ENCODE peak calls at places on chromosome 9, in ten cellular contexts. V is PC-3; D is fibroblast of lung; Q is BE2C; H is CD4-positive, CD25-positive, alpha-beta regulatory T cell; Z is adipocyte; P is CD8-positive, alpha-beta memory T cell; C is ovary; X is H1; A is effector memory CD4-positive, alpha-beta T cell. F is an unnamed sample. For H3K4me1, the result is how much of the 10 kb centered on the place peaks cover.

GRCh38 chr9:104976196-104976595 is 48.2 kb upstream of the ABCA1 start:
- DNase-seq in X (no peak), A (no peak), Q (no peak), C (no peak), H (no peak), Z (no peak), D (no peak), P (no peak), V (no peak), F (no peak)

GRCh38 chr9:127455299-127455992 is 4.1 kb downstream of the LRSAM1 start:
- DNase-seq in A (no peak), P (no peak), C (no peak), X (no peak), Z (peak), D (no peak), H (peak), Q (no peak), V (peak), F (no peak)

GRCh38 chr9:38057416-38058195 is 11.4 kb downstream of the SHB start:
- DNase-seq in C (no peak), V (no peak), X (no peak), P (no peak), H (no peak), A (no peak), D (no peak), Z (no peak), Q (peak), F (peak)

GRCh38 chr9:32782476-32783167 is 718 bp upstream of the TMEM215 start:
- DNase-seq in D (no peak), H (no peak), V (no peak), P (no peak), X (no peak), Q (no peak), A (no peak), Z (no peak), C (no peak), F (no peak)

GRCh38 chr9:114006155-114006550 is 71.9 kb downstream of the AMBP start:
- DNase-seq in X (no peak), P (no peak), D (no peak), Q (peak), A (no peak), Z (no peak), V (no peak), H (no peak), C (peak), F (no peak)

GRCh38 chr9:79858509-79858908 is 286.7 kb downstream of the TLE4 start:
- DNase-seq in Z (peak), D (peak), C (no peak), P (peak), Q (no peak), A (no peak), V (peak), H (peak), X (no peak), F (no peak)

GRCh38 chr9:134662143-134662876 is 20.7 kb downstream of the COL5A1 start:
- DNase-seq in D (peak), P (no peak), X (no peak), Q (peak), C (peak), H (no peak), Z (peak), A (no peak), V (peak), F (no peak)

GRCh38 chr9:101369286-101369685 is 15.5 kb downstream of the BAAT start:
- DNase-seq in X (no peak), Q (no peak), P (no peak), D (no peak), A (no peak), C (no peak), H (no peak), Z (no peak), V (no peak), F (no peak)

GRCh38 chr9:120937596-120937995 is 11.0 kb upstream of the TRAF1 start:
- DNase-seq in Z (peak), A (no peak), Q (no peak), C (no peak), P (no peak), X (no peak), V (no peak), D (peak), H (no peak), F (no peak)

GRCh38 chr9:36969216-36969771 is 64.8 kb downstream of the PAX5 start:
- DNase-seq in V (no peak), H (no peak), D (no peak), A (no peak), P (no peak), Z (no peak), C (no peak), X (no peak), Q (no peak), F (no peak)

GRCh38 chr9:121182976-121183375 is 18.7 kb downstream of the RAB14 start:
- DNase-seq in C (no peak), H (no peak), V (no peak), Z (no peak), P (no peak), D (no peak), Q (no peak), X (no peak), A (no peak), F (no peak)

GRCh38 chr9:96519726-96520125 is 69.8 kb downstream of the HABP4 start:
- DNase-seq in H (no peak), V (no peak), C (no peak), Q (no peak), P (no peak), Z (peak), X (no peak), A (no peak), D (no peak), F (no peak)

GRCh38 chr9:33880562-33881089 is 63.7 kb downstream of the UBE2R2 start:
- DNase-seq in X (peak), P (no peak), Z (no peak), V (no peak), Q (no peak), D (no peak), C (no peak), H (no peak), A (no peak), F (peak)

GRCh38 chr9:19965336-19965735 is 176.5 kb upstream of the SLC24A2 start:
- DNase-seq in Q (no peak), Z (peak), X (no peak), P (no peak), H (no peak), A (no peak), D (peak), C (no peak), V (no peak), F (no peak)

GRCh38 chr9:83238871-83239624 is 176.1 kb upstream of the RASEF start:
- DNase-seq in D (no peak), P (no peak), Z (peak), A (no peak), X (no peak), V (no peak), C (no peak), Q (peak), H (no peak), F (peak)

GRCh38 chr9:112861638-112862555 is 28.8 kb downstream of the SLC46A2 start:
- DNase-seq in V (no peak), C (no peak), Z (no peak), Q (no peak), H (no peak), D (peak), A (no peak), P (no peak), X (no peak), F (no peak)

GRCh38 chr9:70036641-70037040 is 7.0 kb upstream of the MAMDC2 start:
- DNase-seq in Q (no peak), H (no peak), A (no peak), V (no peak), P (no peak), Z (no peak), C (no peak), D (no peak), X (no peak), F (no peak)

GRCh38 chr9:19371942-19372341 is 8.1 kb downstream of the RPS6 start:
- DNase-seq in V (peak), H (no peak), C (no peak), P (no peak), Z (peak), X (no peak), Q (no peak), A (no peak), D (no peak), F (peak)

GRCh38 chr9:36091028-36091953 is 45.2 kb upstream of the GLIPR2 start:
- DNase-seq in Q (no peak), H (no peak), Z (peak), X (no peak), P (no peak), A (no peak), V (peak), C (no peak), D (peak), F (no peak)

GRCh38 chr9:34190996-34191892 is 12.4 kb downstream of the UBAP1 start:
- DNase-seq in D (peak), Z (peak), Q (peak), C (no peak), A (no peak), P (no peak), V (peak), H (no peak), X (no peak), F (peak)

GRCh38 chr9:36928670-36929349 is 105.3 kb downstream of the PAX5 start:
- DNase-seq in P (no peak), X (no peak), D (no peak), Q (no peak), Z (peak), V (peak), C (no peak), A (no peak), H (peak), F (peak)

GRCh38 chr9:126953089-126953809 is 38.7 kb downstream of the RALGPS1 start:
- DNase-seq in A (no peak), C (no peak), V (no peak), P (no peak), X (no peak), D (peak), Z (peak), Q (no peak), H (no peak), F (no peak)

GRCh38 chr9:120410925-120411501 is 169.0 kb downstream of the CDK5RAP2 start:
- DNase-seq in Q (no peak), X (no peak), Z (no peak), A (no peak), H (no peak), P (no peak), V (no peak), C (no peak), D (no peak), F (no peak)

GRCh38 chr9:127166111-127166510 is 43.7 kb upstream of the ANGPTL2 start:
- DNase-seq in D (no peak), V (no peak), C (no peak), P (no peak), H (no peak), Q (no peak), X (no peak), Z (no peak), A (no peak), F (no peak)

GRCh38 chr9:25117791-25118190 is 560.5 kb downstream of the TUSC1 start:
- DNase-seq in P (no peak), Q (no peak), D (no peak), C (no peak), Z (no peak), H (no peak), A (no peak), X (no peak), V (no peak), F (no peak)

GRCh38 chr9:120698766-120699165 is 15.5 kb downstream of the MEGF9 start:
- DNase-seq in H (no peak), P (no peak), D (peak), C (no peak), Q (peak), X (no peak), V (no peak), Z (peak), A (no peak), F (no peak)

GRCh38 chr9:69649566-69650260 is 22.5 kb downstream of the APBA1 start:
- DNase-seq in P (no peak), X (no peak), A (no peak), Z (peak), Q (no peak), V (no peak), D (no peak), H (no peak), C (no peak), F (no peak)

GRCh38 chr9:89558500-89558899 is 46.3 kb upstream of the GADD45G start:
- DNase-seq in P (no peak), Z (no peak), H (no peak), C (no peak), A (no peak), V (no peak), D (no peak), Q (no peak), X (no peak), F (no peak)

GRCh38 chr9:107054146-107054545 is 191.2 kb downstream of the ZNF462 start:
- DNase-seq in Q (no peak), X (no peak), P (no peak), C (no peak), H (no peak), V (no peak), Z (no peak), D (no peak), A (no peak), F (no peak)

GRCh38 chr9:126806336-126806735 is 1.5 kb downstream of the ZBTB43 start:
- DNase-seq in P (no peak), Z (peak), D (peak), V (no peak), X (no peak), H (no peak), C (no peak), A (no peak), Q (no peak), F (no peak)

GRCh38 chr9:35882265-35882848 is 12.2 kb upstream of the OR13J1 start:
- DNase-seq in Z (peak), P (peak), A (peak), X (peak), C (peak), D (peak), H (peak), Q (peak), V (peak), F (peak)

GRCh38 chr9:112784020-112784788 is 33.6 kb downstream of the SNX30 start:
- DNase-seq in C (no peak), Q (peak), V (no peak), P (no peak), H (no peak), D (peak), Z (no peak), X (no peak), A (no peak), F (peak)

GRCh38 chr9:117744856-117745389 is 40.7 kb downstream of the TLR4 start:
- DNase-seq in C (no peak), P (no peak), Z (peak), V (no peak), A (no peak), H (no peak), Q (no peak), D (no peak), X (no peak), F (no peak)
- H3K4me3 ChIP-seq in C (no peak), P (no peak), Z (peak), V (no peak), A (no peak), H (no peak), Q (no peak), D (peak), X (peak), F (no peak)

GRCh38 chr9:133116346-133117231 is 4.5 kb downstream of the RALGDS start:
- DNase-seq in Z (no peak), C (no peak), Q (peak), P (no peak), X (no peak), A (no peak), D (no peak), H (no peak), V (no peak), F (no peak)
- H3K4me1 ChIP-seq in Z (half or more), C (under half), Q (half or more), P (half or more), X (under half), A (half or more), D (under half), H (half or more), V (under half), F (under half)

GRCh38 chr9:131288217-131288616 is 1.3 kb upstream of the PLPP7 start:
- DNase-seq in X (no peak), A (no peak), D (no peak), H (no peak), V (no peak), P (no peak), C (no peak), Z (no peak), Q (no peak), F (no peak)

GRCh38 chr9:131291795-131292315 is 2.3 kb downstream of the PLPP7 start:
- DNase-seq in X (no peak), A (no peak), C (no peak), D (no peak), Q (no peak), Z (no peak), V (no peak), P (no peak), H (no peak), F (no peak)

GRCh38 chr9:131290767-131291370 is 1.3 kb downstream of the PLPP7 start:
- DNase-seq in H (no peak), Z (no peak), Q (no peak), P (no peak), V (no peak), A (no peak), C (no peak), D (no peak), X (no peak), F (no peak)

GRCh38 chr9:131289301-131290038 is at the start of gene PLPP7:
- DNase-seq in P (no peak), A (no peak), V (no peak), D (peak), H (no peak), Z (peak), Q (peak), C (peak), X (no peak), F (no peak)

GRCh38 chr9:131290039-131290766 is 680 bp downstream of the PLPP7 start:
- DNase-seq in V (no peak), X (no peak), H (no peak), Z (no peak), A (no peak), Q (peak), D (no peak), P (no peak), C (peak), F (no peak)
- H3K4me3 ChIP-seq in V (no peak), X (no peak), H (no peak), Z (peak), A (no peak), Q (peak), D (peak), P (no peak), C (peak), F (no peak)

GRCh38 chr9:5453673-5454072 is 3.3 kb downstream of the CD274 start:
- DNase-seq in A (no peak), C (no peak), P (no peak), D (no peak), H (no peak), X (no peak), V (no peak), Z (peak), Q (no peak), F (no peak)
- H3K4me1 ChIP-seq in A (under half), C (under half), P (under half), D (under half), H (under half), X (under half), V (half or more), Z (under half), Q (under half), F (under half)

DNA sequence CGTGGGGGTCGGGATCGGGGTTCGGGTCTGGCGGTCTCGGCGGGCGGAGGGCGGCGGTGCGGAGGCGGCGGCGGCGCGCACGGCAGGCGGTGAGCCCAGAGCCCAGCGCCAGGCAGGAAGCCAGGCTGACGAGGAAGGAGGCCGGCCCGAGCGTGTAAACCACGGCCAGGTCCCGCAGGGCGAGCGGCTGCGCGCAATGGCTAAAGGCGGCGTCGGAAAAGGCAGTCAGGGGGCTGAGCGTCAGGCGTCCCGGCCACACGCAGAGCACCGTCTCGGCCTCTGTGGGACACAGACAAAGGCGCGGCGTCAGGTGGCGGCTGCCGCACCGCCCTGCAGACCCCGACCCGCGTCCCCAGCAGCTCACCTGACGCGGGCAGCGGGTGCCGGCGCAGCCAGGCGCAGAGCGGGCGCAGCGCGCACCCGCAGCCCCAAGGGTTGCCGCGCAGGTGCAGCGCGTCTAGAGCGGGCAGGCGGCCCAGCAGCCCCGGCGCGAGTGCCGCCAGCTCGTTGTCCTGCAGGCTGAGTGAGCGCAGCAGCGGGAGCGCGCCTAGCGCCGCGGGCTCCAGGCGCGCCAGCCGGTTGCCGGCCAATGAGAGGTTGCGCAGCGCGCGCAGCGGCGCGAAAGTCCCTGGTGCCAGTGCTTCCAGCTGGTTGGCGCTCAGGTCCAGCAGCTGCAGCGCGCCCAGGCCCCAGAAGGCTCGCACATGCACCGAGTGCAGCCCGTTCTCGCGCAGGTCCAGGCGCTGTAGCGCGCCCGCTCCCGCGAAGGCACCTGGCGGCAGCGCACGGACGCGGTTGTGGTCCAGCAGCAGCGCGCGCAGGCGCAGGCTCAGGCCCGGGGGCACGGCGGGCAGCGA is 716 bp downstream of the LRRC26 start:
- DNase-seq in Q (peak), D (peak), Z (peak), H (no peak), C (no peak), V (peak), A (no peak), X (no peak), P (no peak), F (peak)
- H3K4me3 ChIP-seq in Q (peak), D (no peak), Z (peak), H (no peak), C (peak), V (peak), A (peak), X (peak), P (no peak), F (peak)

GRCh38 chr9:97534961-97535594 is 33.6 kb downstream of the TMOD1 start:
- DNase-seq in V (no peak), X (no peak), D (no peak), Z (no peak), A (no peak), Q (no peak), P (no peak), H (no peak), C (no peak), F (no peak)
- H3K4me1 ChIP-seq in V (under half), X (under half), D (under half), Z (under half), A (under half), Q (under half), P (under half), H (under half), C (under half), F (under half)

GRCh38 chr9:109101810-109102209 is 17.9 kb downstream of the TMEM245 start:
- DNase-seq in V (peak), X (no peak), P (peak), H (peak), C (no peak), A (no peak), Z (peak), Q (no peak), D (peak), F (no peak)

GRCh38 chr9:109098221-109098959 is 21.4 kb downstream of the TMEM245 start:
- DNase-seq in D (peak), V (peak), X (no peak), Q (peak), C (peak), P (no peak), A (no peak), Z (peak), H (peak), F (no peak)

GRCh38 chr9:109100543-109101201 is 19.1 kb downstream of the TMEM245 start:
- DNase-seq in A (no peak), X (no peak), H (no peak), V (no peak), Z (no peak), C (no peak), P (no peak), D (no peak), Q (no peak), F (no peak)

GRCh38 chr9:109098960-109099308 is 20.8 kb downstream of the TMEM245 start:
- DNase-seq in V (no peak), X (no peak), Z (no peak), P (no peak), H (no peak), Q (no peak), A (no peak), D (no peak), C (no peak), F (no peak)

DNA sequence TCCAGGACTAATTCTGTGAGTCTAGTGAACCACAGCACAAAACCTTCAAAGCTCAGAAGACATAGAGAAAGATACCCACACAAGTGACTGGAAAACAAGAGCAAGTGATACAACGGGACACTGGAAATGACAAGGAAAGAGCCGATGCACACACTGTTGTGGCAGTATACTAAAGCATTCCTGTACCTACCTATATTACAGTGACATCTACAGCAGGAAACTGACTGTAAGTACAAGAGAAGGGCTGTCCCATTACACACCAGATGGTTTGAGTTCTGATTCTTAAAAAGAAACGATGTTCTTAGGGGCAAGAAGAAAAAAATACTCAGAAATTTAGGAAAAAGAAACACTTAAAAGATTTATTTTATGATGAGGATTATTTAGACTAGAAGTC is 18.5 kb downstream of the TMEM245 start:
- DNase-seq in Z (no peak), A (no peak), H (peak), C (no peak), V (no peak), Q (no peak), X (no peak), D (no peak), P (no peak), F (no peak)
- H3K4me3 ChIP-seq in Z (no peak), A (peak), H (peak), C (no peak), V (peak), Q (no peak), X (no peak), D (no peak), P (no peak), F (no peak)

DNA sequence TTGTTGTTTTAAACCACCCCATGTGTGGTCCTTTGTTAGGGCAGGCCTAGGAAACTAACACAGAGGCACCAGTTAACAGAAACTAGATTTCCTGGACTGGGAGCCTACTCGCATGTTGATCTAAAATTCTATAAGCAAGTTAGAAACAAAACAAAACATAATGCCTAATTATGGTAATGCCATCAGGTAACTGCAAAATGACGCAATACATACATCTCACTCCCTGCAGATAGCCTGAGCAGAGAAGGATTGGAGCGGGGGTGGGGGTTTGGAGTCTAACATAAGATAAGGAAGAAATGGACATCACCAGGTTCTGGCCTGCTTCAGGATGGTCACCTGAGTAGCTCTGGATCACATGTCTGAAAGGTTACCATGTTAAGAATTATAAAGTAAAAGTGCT is 113.4 kb upstream of the CTSL start:
- DNase-seq in Z (no peak), A (no peak), Q (no peak), H (no peak), C (no peak), P (no peak), D (no peak), V (no peak), X (no peak), F (no peak)
- H3K4me1 ChIP-seq in Z (under half), A (under half), Q (under half), H (under half), C (under half), P (under half), D (under half), V (under half), X (under half), F (under half)

F was measured in A673.